ENCODE peak calls at places on chromosomes 13 and 19, in six cellular contexts. X is left ventricle myocardium inferior, J is Peyer's patch, I is lower lobe of right lung, F is NB4, Y is HFFc6. S is an unnamed sample.

GRCh38 chr19:34171539-34171876 is 796 bp upstream of the LSM14A start:
- DNase-seq in X (no peak), J (no peak), I (no peak), F (no peak), Y (peak), S (no peak)

GRCh38 chr13:38202730-38203129 is 146.9 kb upstream of the UFM1 start:
- DNase-seq in X (no peak), J (no peak), I (no peak), F (no peak), Y (peak), S (no peak)

GRCh38 chr13:76316998-76317527 is 569.1 kb downstream of the KCTD12 start:
- DNase-seq in X (no peak), J (no peak), I (no peak), F (no peak), Y (no peak), S (no peak)

GRCh38 chr13:71464673-71465072 is 402.3 kb downstream of the DACH1 start:
- DNase-seq in X (no peak), J (no peak), I (no peak), F (no peak), Y (no peak), S (no peak)

GRCh38 chr13:94660695-94661324 is 51.5 kb downstream of the SOX21 start:
- DNase-seq in X (no peak), J (no peak), I (no peak), F (peak), Y (peak), S (no peak)

GRCh38 chr19:35790981-35791813 is 15.8 kb downstream of the ARHGAP33 start:
- DNase-seq in X (no peak), J (no peak), I (no peak), F (peak), Y (no peak), S (no peak)

GRCh38 chr19:54473071-54473941 is at the start of gene CDC42EP5:
- DNase-seq in X (peak), J (peak), I (peak), F (no peak), Y (peak), S (peak)

GRCh38 chr19:15154002-15154612 is 46.7 kb downstream of the NOTCH3 start:
- DNase-seq in X (no peak), J (peak), I (no peak), F (peak), Y (peak), S (no peak)

GRCh38 chr19:31312004-31312403 is 37.2 kb downstream of the TSHZ3 start:
- DNase-seq in X (no peak), J (peak), I (no peak), F (peak), Y (peak), S (no peak)

GRCh38 chr13:106570354-106570822 is 2.5 kb upstream of the ARGLU1 start:
- DNase-seq in X (peak), J (peak), I (peak), F (peak), Y (peak), S (peak)

GRCh38 chr13:28531195-28531955 is 36.4 kb upstream of the FLT1 start:
- DNase-seq in X (peak), J (no peak), I (peak), F (peak), Y (peak), S (no peak)

GRCh38 chr19:19463348-19464117 is 51.8 kb downstream of the TSSK6 start:
- DNase-seq in X (no peak), J (no peak), I (peak), F (no peak), Y (peak), S (peak)

GRCh38 chr19:55437410-55437809 is 5.7 kb downstream of the SHISA7 start:
- DNase-seq in X (peak), J (no peak), I (peak), F (peak), Y (peak), S (no peak)

GRCh38 chr19:37332839-37333238 is 38.1 kb upstream of the ZNF527 start:
- DNase-seq in X (no peak), J (no peak), I (no peak), F (no peak), Y (no peak), S (no peak)

GRCh38 chr13:41648314-41648935 is 191.1 kb downstream of the RGCC start:
- DNase-seq in X (no peak), J (no peak), I (no peak), F (no peak), Y (no peak), S (no peak)

GRCh38 chr13:49351871-49352270 is 92.0 kb downstream of the CAB39L start:
- DNase-seq in X (no peak), J (no peak), I (no peak), F (no peak), Y (peak), S (no peak)

GRCh38 chr19:46745521-46746280 is at the start of gene FKRP:
- DNase-seq in X (peak), J (no peak), I (no peak), F (peak), Y (no peak), S (peak)

GRCh38 chr19:48413879-48414623 is 20.6 kb downstream of the GRIN2D start:
- DNase-seq in X (no peak), J (no peak), I (no peak), F (peak), Y (no peak), S (peak)

GRCh38 chr19:29686285-29686805 is 21.1 kb downstream of the PLEKHF1 start:
- DNase-seq in X (no peak), J (no peak), I (no peak), F (no peak), Y (no peak), S (no peak)

GRCh38 chr13:26372747-26373146 is 118.8 kb downstream of the CDK8 start:
- DNase-seq in X (no peak), J (no peak), I (no peak), F (no peak), Y (no peak), S (no peak)

GRCh38 chr13:97256343-97256783 is 34.2 kb downstream of the MBNL2 start:
- DNase-seq in X (no peak), J (no peak), I (no peak), F (no peak), Y (peak), S (no peak)

GRCh38 chr13:23349127-23349897 is 84.2 kb downstream of the SACS start:
- DNase-seq in X (no peak), J (no peak), I (no peak), F (no peak), Y (no peak), S (no peak)

GRCh38 chr13:95530178-95530577 is 22.3 kb upstream of the CLDN10 start:
- DNase-seq in X (no peak), J (no peak), I (peak), F (peak), Y (no peak), S (no peak)

GRCh38 chr13:110228936-110229904 is 77.7 kb downstream of the COL4A1 start:
- DNase-seq in X (no peak), J (no peak), I (no peak), F (no peak), Y (no peak), S (no peak)

GRCh38 chr13:49643003-49643651 is 14.8 kb downstream of the ARL11 start:
- DNase-seq in X (no peak), J (no peak), I (no peak), F (peak), Y (no peak), S (no peak)

GRCh38 chr13:111396457-111396856 is 76.0 kb downstream of the TEX29 start:
- DNase-seq in X (no peak), J (peak), I (no peak), F (no peak), Y (no peak), S (no peak)

GRCh38 chr19:30026933-30027332 is 84.9 kb downstream of the URI1 start:
- DNase-seq in X (no peak), J (no peak), I (no peak), F (no peak), Y (no peak), S (no peak)

GRCh38 chr19:15177269-15178116 is 23.3 kb downstream of the NOTCH3 start:
- DNase-seq in X (peak), J (peak), I (peak), F (peak), Y (peak), S (peak)

GRCh38 chr19:46603752-46604241 is 2.7 kb downstream of the CALM3 start:
- DNase-seq in X (no peak), J (no peak), I (peak), F (peak), Y (no peak), S (no peak)

GRCh38 chr19:28971011-28971410 is 241.9 kb downstream of the UQCRFS1 start:
- DNase-seq in X (no peak), J (no peak), I (no peak), F (no peak), Y (no peak), S (peak)

GRCh38 chr19:10730932-10731331 is 13.1 kb downstream of the DNM2 start:
- DNase-seq in X (peak), J (no peak), I (no peak), F (no peak), Y (no peak), S (no peak)

GRCh38 chr19:824885-825284 is 2.8 kb upstream of the AZU1 start:
- DNase-seq in X (no peak), J (no peak), I (no peak), F (peak), Y (no peak), S (no peak)

GRCh38 chr13:51524846-51525566 is 59.3 kb upstream of the WDFY2 start:
- DNase-seq in X (no peak), J (no peak), I (no peak), F (no peak), Y (peak), S (no peak)

GRCh38 chr13:100594731-100595130 is 6.1 kb upstream of the GGACT start:
- DNase-seq in X (no peak), J (peak), I (no peak), F (no peak), Y (no peak), S (no peak)

GRCh38 chr13:110465696-110466095 is 95.8 kb downstream of the RAB20 start:
- DNase-seq in X (no peak), J (no peak), I (peak), F (no peak), Y (no peak), S (no peak)

DNA sequence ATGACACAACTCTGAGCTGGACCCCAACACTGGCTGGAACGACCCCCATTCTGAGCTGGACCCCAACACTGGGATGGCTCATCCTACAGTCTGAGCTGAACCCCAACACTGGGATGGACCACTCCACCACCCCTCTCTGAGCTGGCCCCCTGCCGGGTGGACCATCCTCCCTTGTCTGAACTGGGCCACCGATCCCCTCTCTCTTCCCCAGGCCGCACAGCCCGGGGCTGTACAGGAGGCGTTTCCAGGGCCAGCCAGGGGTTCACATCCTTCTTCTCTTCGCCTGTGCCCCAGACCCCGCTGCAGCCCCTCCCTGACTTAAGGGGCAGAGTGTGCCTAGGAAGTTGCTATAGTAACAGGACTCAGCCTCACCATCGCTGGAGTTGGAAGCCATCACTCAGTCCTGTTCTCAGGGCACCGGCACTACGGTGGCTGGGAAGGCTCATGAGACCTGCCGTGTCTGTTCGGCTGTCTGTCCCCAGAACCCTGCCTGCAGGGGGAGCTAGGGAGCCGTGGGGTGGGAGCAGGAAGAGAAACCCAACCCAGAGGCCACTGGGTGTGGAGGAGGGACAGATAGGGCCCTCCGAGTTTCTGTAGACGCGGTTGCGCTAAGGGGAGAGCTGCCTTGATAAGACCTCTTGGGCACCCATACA is 3.7 kb downstream of the PRKACA start:
- DNase-seq in X (peak), J (peak), I (peak), F (peak), Y (no peak), S (no peak)
- TF ChIP-seq CTCF in X (peak), J (no peak), I (peak), F (peak), Y (peak), S (no peak)

GRCh38 chr19:23440207-23440606 is 44.9 kb upstream of the ZNF91 start:
- DNase-seq in X (no peak), J (no peak), I (no peak), F (peak), Y (no peak), S (no peak)

GRCh38 chr19:23440791-23441190 is 45.5 kb upstream of the ZNF91 start:
- DNase-seq in X (no peak), J (no peak), I (no peak), F (peak), Y (no peak), S (no peak)

GRCh38 chr19:23437901-23438300 is 42.6 kb upstream of the ZNF91 start:
- DNase-seq in X (no peak), J (no peak), I (no peak), F (no peak), Y (peak), S (no peak)

GRCh38 chr19:23436944-23437343 is 41.7 kb upstream of the ZNF91 start:
- DNase-seq in X (no peak), J (no peak), I (no peak), F (peak), Y (no peak), S (no peak)

GRCh38 chr19:23439623-23440022 is 44.4 kb upstream of the ZNF91 start:
- DNase-seq in X (no peak), J (no peak), I (no peak), F (peak), Y (no peak), S (no peak)
- TF ChIP-seq CTCF in X (peak), J (no peak), I (no peak), F (peak), Y (peak), S (no peak)

GRCh38 chr19:51339687-51340656 is 2.0 kb downstream of the VSIG10L start:
- DNase-seq in X (peak), J (peak), I (peak), F (peak), Y (peak), S (peak)
- TF ChIP-seq CTCF in X (peak), J (peak), I (no peak), F (no peak), Y (peak), S (peak)

GRCh38 chr19:40342644-40343311 is 5.4 kb downstream of the C19orf47 start:
- DNase-seq in X (no peak), J (no peak), I (no peak), F (no peak), Y (no peak), S (no peak)

GRCh38 chr19:40344422-40344821 is 3.8 kb downstream of the C19orf47 start:
- DNase-seq in X (no peak), J (no peak), I (no peak), F (no peak), Y (no peak), S (no peak)

GRCh38 chr19:40348961-40349507 is 539 bp downstream of the PLD3 start:
- DNase-seq in X (no peak), J (no peak), I (no peak), F (peak), Y (no peak), S (no peak)

GRCh38 chr19:40348125-40348913 is at the start of the genes C19orf47 and PLD3:
- DNase-seq in X (peak), J (peak), I (peak), F (peak), Y (peak), S (peak)

DNA sequence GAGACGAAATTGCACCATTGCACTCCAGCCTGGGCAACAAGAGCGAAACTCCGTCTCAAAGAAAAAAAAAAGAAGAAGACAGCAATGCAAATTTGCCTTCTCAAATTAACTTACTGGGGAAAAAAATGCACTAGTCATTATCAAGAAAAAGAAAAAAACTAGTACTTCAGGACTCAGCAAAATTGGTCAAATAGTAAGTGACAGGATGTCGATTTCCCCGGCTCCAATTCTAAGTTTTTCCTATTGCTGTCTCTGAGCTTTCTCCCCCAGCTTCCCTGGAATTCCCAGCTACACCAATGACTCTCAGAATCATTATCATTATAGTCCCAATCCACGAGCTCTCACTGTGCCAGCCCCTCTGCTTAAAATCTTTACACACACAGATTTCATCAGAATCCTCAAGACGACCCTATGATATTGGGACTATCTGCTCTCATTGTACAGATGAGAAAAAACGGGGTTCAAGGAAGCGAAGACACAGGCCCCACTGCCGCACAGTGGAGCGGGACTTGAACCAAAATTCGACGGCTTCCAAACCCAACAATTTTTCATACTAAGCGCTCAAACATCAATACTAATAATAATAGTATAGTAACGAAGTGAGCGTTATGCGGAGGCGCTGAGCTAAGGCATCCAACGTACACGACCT is 597 bp downstream of the C19orf47 start:
- DNase-seq in X (no peak), J (no peak), I (no peak), F (no peak), Y (no peak), S (no peak)
- TF ChIP-seq CTCF in X (no peak), J (no peak), I (no peak), F (no peak), Y (no peak), S (no peak)

GRCh38 chr19:3275583-3276340 is 51.3 kb downstream of the CELF5 start:
- DNase-seq in X (peak), J (peak), I (peak), F (peak), Y (peak), S (peak)
- TF ChIP-seq CTCF in X (peak), J (no peak), I (peak), F (no peak), Y (peak), S (no peak)

GRCh38 chr19:1945899-1946298 is 4.9 kb downstream of the CSNK1G2 start:
- DNase-seq in X (no peak), J (peak), I (no peak), F (no peak), Y (no peak), S (peak)
- TF ChIP-seq CTCF in X (peak), J (peak), I (peak), F (peak), Y (peak), S (peak)

GRCh38 chr13:108070925-108071324 is 144.4 kb downstream of the LIG4 start:
- DNase-seq in X (no peak), J (no peak), I (no peak), F (no peak), Y (no peak), S (no peak)
- TF ChIP-seq CTCF in X (no peak), J (no peak), I (no peak), F (no peak), Y (no peak), S (no peak)

GRCh38 chr13:112587359-112587766 is 590 bp downstream of the TUBGCP3 start:
- DNase-seq in X (peak), J (peak), I (peak), F (peak), Y (peak), S (peak)
- TF ChIP-seq CTCF in X (no peak), J (no peak), I (peak), F (peak), Y (peak), S (peak)

S was measured in kidney.